ENCODE peak calls at places on chromosomes 4 and X, in six cellular contexts. R is transverse colon, N is cardiac muscle cell, P is HCT116, L is lower lobe of right lung, U is heart right ventricle. B is an unnamed sample.

GRCh38 chr4:85610450-85610849 is 135.5 kb downstream of the ARHGAP24 start:
- DNase-seq in R (no peak), N (no peak), P (no peak), L (no peak), U (no peak), B (no peak)

GRCh38 chr4:85964298-85964697 is 395.6 kb downstream of the MAPK10 start:
- DNase-seq in R (no peak), N (no peak), P (no peak), L (no peak), U (no peak), B (no peak)

GRCh38 chr4:48254381-48255072 is 15.1 kb downstream of the TEC start:
- DNase-seq in R (no peak), N (no peak), P (no peak), L (no peak), U (peak), B (no peak)

GRCh38 chr4:116027311-116027710 is 913.9 kb upstream of the NDST4 start:
- DNase-seq in R (no peak), N (no peak), P (no peak), L (no peak), U (no peak), B (no peak)

GRCh38 chr4:56859841-56860240 is 38.3 kb upstream of the SPINK2 start:
- DNase-seq in R (no peak), N (no peak), P (no peak), L (no peak), U (no peak), B (no peak)

GRCh38 chr4:178784491-178784890 is 1342.3 kb upstream of the AGA start:
- DNase-seq in R (no peak), N (no peak), P (no peak), L (no peak), U (no peak), B (no peak)

GRCh38 chr4:29861307-29861706 is 858.9 kb upstream of the PCDH7 start:
- DNase-seq in R (no peak), N (no peak), P (peak), L (no peak), U (no peak), B (no peak)

GRCh38 chr4:142365386-142365785 is 480.7 kb downstream of the INPP4B start:
- DNase-seq in R (no peak), N (no peak), P (no peak), L (no peak), U (no peak), B (no peak)

GRCh38 chr4:4659871-4660651 is 118.2 kb upstream of the STX18 start:
- DNase-seq in R (no peak), N (no peak), P (peak), L (no peak), U (no peak), B (no peak)

GRCh38 chrX:22276781-22277180 is 4.1 kb downstream of the CBLL2 start:
- DNase-seq in R (no peak), N (no peak), P (no peak), L (no peak), U (no peak), B (no peak)

GRCh38 chrX:109600114-109600710 is 24.8 kb downstream of the KCNE5 start:
- DNase-seq in R (no peak), N (peak), P (no peak), L (no peak), U (peak), B (no peak)

GRCh38 chrX:13669246-13669689 is 16.3 kb downstream of the TCEANC start:
- DNase-seq in R (peak), N (no peak), P (peak), L (peak), U (no peak), B (peak)

GRCh38 chrX:49103637-49104036 is 19.9 kb downstream of the GPKOW start:
- DNase-seq in R (no peak), N (no peak), P (no peak), L (no peak), U (no peak), B (no peak)

GRCh38 chr4:136136566-136136965 is 1395.7 kb downstream of the PCDH18 start:
- DNase-seq in R (no peak), N (no peak), P (no peak), L (no peak), U (no peak), B (no peak)

GRCh38 chr4:55830741-55831140 is 11.2 kb downstream of the EXOC1L start:
- DNase-seq in R (no peak), N (no peak), P (no peak), L (no peak), U (no peak), B (no peak)

DNA sequence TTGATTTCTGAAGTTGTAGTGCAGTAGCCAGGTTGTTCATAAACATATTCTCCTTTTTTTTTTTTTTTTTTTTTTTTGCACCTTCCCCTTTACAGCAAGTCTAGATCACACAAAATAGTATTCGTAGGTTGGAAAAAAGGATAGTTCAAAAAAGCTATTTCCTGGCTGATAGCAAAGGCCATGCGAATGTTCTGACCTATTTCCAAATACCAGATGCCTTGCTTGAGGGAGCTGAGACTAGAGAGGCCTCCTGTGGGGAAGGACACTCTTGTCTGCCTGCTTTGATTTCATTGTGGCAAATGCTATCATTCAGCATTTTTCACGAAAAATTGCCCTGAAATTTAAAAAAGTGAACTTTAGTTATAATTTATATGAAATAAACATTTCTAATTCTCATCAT is 111.4 kb downstream of the MAD2L1 start:
- DNase-seq in R (no peak), N (no peak), P (no peak), L (no peak), U (no peak), B (no peak)
- TF ChIP-seq CTCF in R (no peak), N (no peak), P (no peak), L (no peak), U (no peak), B (no peak)

DNA sequence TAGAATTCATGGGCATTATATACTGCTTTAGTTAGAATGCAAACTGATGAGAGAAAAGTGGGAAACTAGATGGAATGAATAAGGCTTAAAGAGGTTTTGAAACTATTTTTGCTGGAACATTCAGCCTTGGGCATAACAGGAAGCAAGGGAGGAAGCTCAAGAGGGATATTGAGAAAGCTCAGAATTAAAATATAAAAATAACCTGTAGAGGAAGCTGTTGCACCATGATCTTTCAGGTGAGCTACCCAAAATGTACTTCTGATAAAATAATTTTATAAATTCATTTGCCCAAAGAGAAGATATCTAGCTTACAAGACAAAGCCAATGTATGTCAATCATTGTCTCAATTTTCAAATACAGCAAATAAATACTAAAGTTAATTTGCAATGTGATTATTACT is 11.3 kb downstream of the GC start:
- DNase-seq in R (no peak), N (peak), P (no peak), L (no peak), U (no peak), B (no peak)
- TF ChIP-seq CTCF in R (peak), N (no peak), P (no peak), L (peak), U (no peak), B (no peak)

GRCh38 chrX:8455600-8455999 is 9.0 kb upstream of the VCX3B start:
- DNase-seq in R (no peak), N (no peak), P (no peak), L (no peak), U (no peak), B (no peak)
- TF ChIP-seq CTCF in R (no peak), N (peak), P (no peak), L (no peak), U (no peak), B (no peak)

DNA sequence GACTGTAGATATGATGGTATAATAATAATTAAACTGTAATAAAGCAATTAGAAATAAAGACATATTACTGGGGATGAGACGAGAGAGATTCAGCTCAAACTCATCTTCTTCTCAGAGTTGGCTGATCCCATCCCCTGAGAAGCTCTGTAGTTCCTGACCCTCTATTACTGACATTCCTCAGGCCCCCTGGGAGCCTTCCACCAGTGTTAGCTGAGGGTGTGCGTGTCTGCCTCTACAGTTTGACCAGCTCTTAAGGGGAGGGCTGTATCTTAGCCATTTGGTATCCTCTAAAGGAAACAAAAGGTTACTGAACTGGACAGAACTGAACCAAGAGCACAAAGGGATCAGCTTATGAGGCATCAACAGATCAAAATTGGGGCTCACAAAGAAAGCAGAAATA is 11.2 kb downstream of the FHDC1 start:
- DNase-seq in R (no peak), N (no peak), P (no peak), L (no peak), U (no peak), B (no peak)
- TF ChIP-seq CTCF in R (no peak), N (no peak), P (no peak), L (no peak), U (no peak), B (no peak)

GRCh38 chr4:2008921-2009650 is at the start of gene NELFA:
- DNase-seq in R (peak), N (peak), P (peak), L (peak), U (peak), B (peak)

GRCh38 chr4:2006956-2007653 is 1.7 kb downstream of the NELFA start:
- DNase-seq in R (no peak), N (no peak), P (no peak), L (no peak), U (no peak), B (no peak)

GRCh38 chr4:2007804-2008670 is 737 bp downstream of the NELFA start:
- DNase-seq in R (no peak), N (peak), P (no peak), L (peak), U (no peak), B (no peak)

GRCh38 chr4:2009651-2010233 is 968 bp upstream of the NELFA start:
- DNase-seq in R (peak), N (peak), P (peak), L (peak), U (peak), B (peak)

DNA sequence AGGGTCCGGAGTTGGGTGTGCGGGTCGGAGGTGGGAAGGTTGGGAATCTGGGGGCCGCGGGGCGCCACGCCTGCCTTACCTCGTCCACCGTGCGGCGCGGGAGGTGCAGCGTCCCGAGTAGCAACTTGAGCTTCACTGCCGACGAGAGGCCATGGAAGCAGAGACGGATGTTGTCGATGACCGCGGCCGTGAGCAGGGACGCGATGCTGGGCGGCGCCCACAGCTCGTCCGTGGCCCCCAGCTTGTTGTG is 178 bp downstream of the NELFA start:
- DNase-seq in R (no peak), N (no peak), P (no peak), L (no peak), U (no peak), B (no peak)
- TF ChIP-seq CTCF in R (no peak), N (no peak), P (no peak), L (no peak), U (no peak), B (no peak)

GRCh38 chr4:153645183-153645582 is 38.9 kb upstream of the TLR2 start:
- DNase-seq in R (no peak), N (no peak), P (no peak), L (no peak), U (no peak), B (no peak)
- TF ChIP-seq CTCF in R (no peak), N (peak), P (peak), L (no peak), U (no peak), B (no peak)

GRCh38 chr4:111475001-111475400 is 670.3 kb upstream of the FAM241A start:
- DNase-seq in R (peak), N (peak), P (peak), L (no peak), U (no peak), B (peak)
- TF ChIP-seq CTCF in R (peak), N (peak), P (peak), L (peak), U (peak), B (no peak)

GRCh38 chrX:50941638-50942037 is 31.1 kb downstream of the BMP15 start:
- DNase-seq in R (peak), N (no peak), P (no peak), L (no peak), U (no peak), B (peak)
- TF ChIP-seq CTCF in R (peak), N (peak), P (peak), L (peak), U (peak), B (peak)

GRCh38 chr4:7461171-7461570 is 26.4 kb upstream of the PSAPL1 start:
- DNase-seq in R (no peak), N (no peak), P (no peak), L (no peak), U (no peak), B (no peak)
- TF ChIP-seq CTCF in R (no peak), N (peak), P (no peak), L (no peak), U (no peak), B (no peak)

DNA sequence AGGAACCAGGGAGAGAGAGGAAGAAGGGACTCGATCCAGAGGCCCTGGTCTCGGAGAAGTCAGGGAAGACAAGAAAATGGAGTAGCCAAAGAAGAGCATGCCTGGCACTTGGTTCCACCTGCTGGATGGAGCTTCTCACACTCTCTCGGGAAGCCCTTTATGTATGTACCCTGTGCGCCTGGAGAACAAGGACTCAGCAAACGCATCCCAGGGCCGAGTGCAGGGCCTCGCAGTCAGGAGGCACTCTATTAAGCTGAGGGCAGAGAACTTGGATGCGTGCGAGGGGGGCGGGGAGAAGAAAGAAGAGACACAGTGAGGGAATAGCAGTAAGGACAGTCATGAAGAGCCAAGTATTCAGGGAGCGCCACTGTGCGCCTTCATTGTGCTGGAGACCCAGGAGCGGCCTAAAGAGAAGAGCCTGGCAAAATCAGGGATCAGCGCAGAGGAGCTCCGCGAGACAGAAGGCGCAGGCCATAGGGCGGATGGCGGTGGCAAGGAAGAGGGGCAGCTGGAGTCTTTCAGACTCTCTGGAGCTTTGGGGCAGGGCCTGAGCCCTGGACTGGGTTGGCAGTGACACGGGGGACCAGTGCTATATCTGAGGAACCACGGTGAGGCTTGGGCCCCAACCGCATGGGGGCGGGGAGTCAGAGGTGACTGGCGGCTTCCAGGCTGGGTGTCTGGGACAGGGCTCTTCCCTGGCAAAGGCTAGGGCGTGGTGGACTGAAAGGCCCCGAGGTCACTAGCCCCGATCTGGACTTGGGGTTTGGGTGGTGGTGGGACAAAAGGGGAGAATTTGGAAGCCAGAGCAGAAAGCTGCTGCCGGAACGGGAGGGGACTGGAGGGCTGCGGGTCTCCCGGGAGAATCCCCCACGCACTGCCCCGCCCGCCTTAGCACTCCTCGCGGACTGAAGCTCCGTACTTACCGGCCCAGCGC is 1.9 kb upstream of the SEPTIN6 start:
- DNase-seq in R (no peak), N (no peak), P (no peak), L (no peak), U (no peak), B (no peak)
- TF ChIP-seq CTCF in R (no peak), N (no peak), P (no peak), L (no peak), U (no peak), B (no peak)